ENCODE peak calls at places on chromosomes 11 and 22, in seven cellular contexts. N is A549, H is IMR-90, O is HCT116, C is K562, R is SK-N-SH, Q is GM12878. S is an unnamed sample.

GRCh38 chr11:96015911-96016565 is 92.1 kb upstream of the MTMR2 start:
- DNase-seq in Q (no peak), H (no peak), N (no peak), C (no peak), O (no peak), R (peak), S (no peak)

GRCh38 chr11:69361048-69361447 is 67.1 kb downstream of the MYEOV start:
- DNase-seq in N (no peak), O (no peak), H (no peak), R (no peak), C (no peak), Q (no peak), S (no peak)

GRCh38 chr11:83744620-83745192 is 458.5 kb upstream of the CCDC90B start:
- DNase-seq in R (no peak), N (no peak), H (no peak), O (no peak), Q (no peak), C (no peak), S (no peak)

GRCh38 chr11:58958500-58958899 is 19.2 kb downstream of the GLYATL1 start:
- DNase-seq in R (peak), Q (peak), C (peak), H (no peak), O (peak), N (no peak), S (peak)

GRCh38 chr11:122105009-122105828 is 10.8 kb downstream of the BLID start:
- DNase-seq in C (no peak), Q (no peak), H (no peak), R (no peak), O (peak), N (no peak), S (no peak)

GRCh38 chr22:49647346-49648026 is 180.2 kb downstream of the BRD1 start:
- DNase-seq in H (no peak), C (no peak), R (no peak), N (peak), Q (no peak), O (no peak), S (no peak)

GRCh38 chr11:22807391-22807790 is 22.2 kb downstream of the SVIP start:
- DNase-seq in N (no peak), R (no peak), O (no peak), C (no peak), Q (no peak), H (no peak), S (no peak)

GRCh38 chr11:18277560-18278271 is 11.7 kb downstream of the SAA1 start:
- DNase-seq in N (no peak), Q (no peak), H (peak), C (peak), O (no peak), R (no peak), S (no peak)

GRCh38 chr22:24180316-24181087 is 785 bp upstream of the SUSD2 start:
- DNase-seq in O (no peak), R (no peak), N (no peak), C (no peak), H (no peak), Q (no peak), S (no peak)

GRCh38 chr22:21103633-21104032 is 57.9 kb downstream of the LRRC74B start:
- DNase-seq in N (no peak), Q (no peak), O (no peak), R (no peak), H (no peak), C (no peak), S (no peak)
- TF ChIP-seq RAD21 in N (no peak), Q (no peak), O (no peak), R (no peak), H (no peak), C (no peak), S (no peak)

GRCh38 chr11:85934599-85935169 is 79.5 kb downstream of the CCDC83 start:
- DNase-seq in O (no peak), N (no peak), R (no peak), H (no peak), C (no peak), Q (no peak), S (no peak)
- TF ChIP-seq RAD21 in O (no peak), N (no peak), R (no peak), H (no peak), C (no peak), Q (no peak), S (no peak)

GRCh38 chr11:76785513-76785912 is 2.4 kb downstream of the TSKU start:
- DNase-seq in C (no peak), N (no peak), R (no peak), Q (no peak), H (no peak), O (no peak), S (no peak)
- TF ChIP-seq RAD21 in C (no peak), N (no peak), R (no peak), Q (no peak), H (no peak), O (no peak), S (no peak)

GRCh38 chr11:131404010-131404409 is 33.6 kb downstream of the NTM start:
- DNase-seq in Q (no peak), C (no peak), N (no peak), O (no peak), H (no peak), R (no peak), S (no peak)

GRCh38 chr11:131412061-131412460 is 41.6 kb downstream of the NTM start:
- DNase-seq in H (no peak), C (no peak), Q (no peak), O (no peak), N (no peak), R (no peak), S (no peak)

GRCh38 chr11:131409307-131409706 is 38.9 kb downstream of the NTM start:
- DNase-seq in C (no peak), Q (no peak), N (no peak), R (no peak), O (no peak), H (no peak), S (no peak)

GRCh38 chr11:131413217-131413616 is 42.8 kb downstream of the NTM start:
- DNase-seq in O (no peak), C (no peak), N (no peak), Q (no peak), H (no peak), R (no peak), S (no peak)

GRCh38 chr11:131408011-131408640 is 37.7 kb downstream of the NTM start:
- DNase-seq in N (peak), Q (no peak), C (peak), R (peak), H (peak), O (no peak), S (peak)
- TF ChIP-seq RAD21 in N (peak), Q (peak), C (no peak), R (peak), H (peak), O (peak), S (peak)

GRCh38 chr22:44424867-44425351 is 73.1 kb downstream of the RTL6 start:
- DNase-seq in O (no peak), R (peak), C (no peak), N (no peak), H (no peak), Q (no peak), S (no peak)
- TF ChIP-seq RAD21 in O (no peak), R (no peak), C (no peak), N (no peak), H (no peak), Q (no peak), S (no peak)

GRCh38 chr11:120186408-120186798 is 24.4 kb upstream of the OAF start:
- DNase-seq in O (no peak), N (no peak), Q (no peak), H (no peak), R (no peak), C (no peak), S (no peak)

GRCh38 chr11:120185678-120186407 is 25.0 kb upstream of the OAF start:
- DNase-seq in Q (no peak), N (no peak), H (no peak), C (no peak), R (peak), O (no peak), S (no peak)

GRCh38 chr11:120183701-120184141 is 27.1 kb upstream of the OAF start:
- DNase-seq in C (no peak), H (no peak), O (no peak), N (no peak), R (no peak), Q (no peak), S (no peak)

GRCh38 chr11:120184371-120184945 is 26.4 kb upstream of the OAF start:
- DNase-seq in N (no peak), Q (no peak), C (no peak), O (no peak), R (no peak), H (no peak), S (no peak)

DNA sequence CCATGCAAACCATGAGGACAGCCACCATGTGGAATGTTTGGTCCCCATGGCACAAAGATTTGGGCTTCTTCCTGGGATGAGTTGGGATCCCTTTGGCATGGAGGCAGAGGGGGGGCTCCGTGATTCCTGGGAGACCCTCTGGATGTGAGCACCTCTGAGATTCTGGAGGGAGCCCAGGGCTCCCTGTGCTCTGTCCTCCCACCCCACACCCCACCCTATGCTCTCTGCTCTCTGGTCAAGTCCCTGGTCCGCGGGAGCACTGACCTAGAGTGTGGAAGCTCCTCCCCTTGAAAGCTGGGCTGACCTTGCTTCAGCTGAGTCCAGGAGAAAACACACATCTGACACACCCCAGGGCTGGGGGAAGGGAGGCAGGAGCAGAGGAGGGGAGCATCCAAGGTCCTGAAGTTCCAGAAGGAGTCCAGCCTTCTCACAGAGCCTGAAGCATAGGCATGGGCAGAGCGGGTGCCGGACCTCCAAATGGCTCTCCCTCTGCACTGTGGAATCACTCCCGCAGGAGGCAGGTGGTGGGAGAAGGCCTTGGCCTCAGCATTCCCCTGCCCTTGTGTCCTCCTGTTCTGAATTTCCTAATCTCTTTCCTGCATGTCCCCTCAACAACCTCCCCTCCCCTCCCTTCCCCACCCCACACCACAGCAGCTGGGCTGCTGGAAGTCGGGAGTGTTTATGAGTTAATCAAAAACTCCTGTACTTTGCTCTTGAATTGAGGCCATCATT is 25.7 kb upstream of the OAF start:
- DNase-seq in C (no peak), O (no peak), H (peak), N (no peak), R (peak), Q (no peak), S (peak)
- TF ChIP-seq RAD21 in C (no peak), O (no peak), H (no peak), N (no peak), R (no peak), Q (no peak), S (no peak)

GRCh38 chr11:75406338-75406777 is 7.0 kb downstream of the RPS3 start:
- DNase-seq in R (peak), N (no peak), C (peak), O (no peak), H (peak), Q (no peak), S (no peak)
- TF ChIP-seq RAD21 in R (no peak), N (no peak), C (no peak), O (no peak), H (no peak), Q (no peak), S (no peak)